ENCODE peak calls at places on chromosomes 4 and X, in ten cellular contexts. V, S, R, E, I, Y, T, D, Q and C are unnamed samples.

GRCh38 chr4:188015025-188015778 is 19.6 kb downstream of the ZFP42 start:
- DNase-seq in S (no peak), R (peak; percentile 70), E (no peak), I (no peak), Y (no peak), V (no peak), T (no peak), Q (no peak), D (peak; percentile 31), C (no peak)

GRCh38 chr4:62144431-62144830 is 944.3 kb downstream of the ADGRL3 start:
- DNase-seq in S (no peak), Q (no peak), T (no peak), Y (no peak), V (no peak), I (no peak), R (no peak), E (no peak), D (no peak), C (no peak)

GRCh38 chr4:142404191-142404611 is 441.9 kb downstream of the INPP4B start:
- DNase-seq in Q (peak; percentile 58), V (peak; percentile 14), D (no peak), E (peak; percentile 18), R (peak; percentile 55), S (peak; percentile 75), Y (no peak), T (no peak), I (no peak), C (peak; percentile 41)

GRCh38 chr4:122700178-122700725 is 32.3 kb upstream of the BBS12 start:
- DNase-seq in D (no peak), I (no peak), R (peak; percentile 34), T (peak; percentile 6), S (peak; percentile 57), Y (no peak), E (no peak), Q (peak; percentile 73), V (no peak), C (no peak)

GRCh38 chr4:145936142-145937020 is 2.2 kb downstream of the ZNF827 start:
- DNase-seq in S (peak; percentile 73), T (peak; percentile 74), Q (peak; percentile 87), R (peak; percentile 74), E (peak; percentile 62), D (peak; percentile 78), Y (peak; percentile 39), V (peak; percentile 67), I (peak; percentile 58), C (peak; percentile 61)

GRCh38 chrX:3160771-3161170 is 119.5 kb downstream of the ARSF start:
- DNase-seq in T (peak; percentile 1), R (no peak), Q (no peak), Y (no peak), I (no peak), V (no peak), S (no peak), E (no peak), D (no peak), C (no peak)

GRCh38 chr4:6437682-6438264 is 34.6 kb downstream of the PPP2R2C start:
- DNase-seq in I (no peak), D (no peak), T (no peak), Y (no peak), S (no peak), R (no peak), E (peak; percentile 61), Q (no peak), V (no peak), C (no peak)

GRCh38 chrX:150897371-150898319 is 823 bp downstream of the CD99L2 start:
- DNase-seq in S (peak; percentile 65), V (peak; percentile 46), D (peak; percentile 47), Y (peak; percentile 1), T (peak; percentile 24), E (peak; percentile 23), R (no peak), Q (peak; percentile 23), I (peak; percentile 9), C (peak; percentile 51)

GRCh38 chr4:126710935-126711334 is 921.8 kb upstream of the INTU start:
- DNase-seq in D (no peak), T (no peak), V (no peak), Y (no peak), S (no peak), Q (no peak), R (no peak), E (no peak), I (no peak), C (no peak)

GRCh38 chr4:139852612-139853269 is 187.1 kb downstream of the MGST2 start:
- DNase-seq in R (no peak), S (no peak), Y (no peak), D (no peak), Q (no peak), I (no peak), E (no peak), T (no peak), V (no peak), C (no peak)

GRCh38 chr4:18440527-18441215 is 419.1 kb upstream of the LCORL start:
- DNase-seq in I (no peak), R (no peak), V (no peak), S (no peak), D (no peak), Y (no peak), E (no peak), T (no peak), Q (no peak), C (no peak)